ENCODE peak calls at places on chromosomes 16 and 17, in eight cellular contexts. R, Z, N, J, L, E, X and D are unnamed samples. For H3K4me1, the result is how much of the 10 kb centered on the place peaks cover.

GRCh38 chr17:66649818-66650489 is 185.0 kb upstream of the CACNG5 start:
- DNase-seq in R (no peak), Z (no peak), N (no peak), J (no peak), L (no peak), E (peak), X (no peak), D (no peak)

GRCh38 chr16:47067203-47067602 is 76.5 kb downstream of the NETO2 start:
- DNase-seq in R (no peak), Z (no peak), N (no peak), J (no peak), L (no peak), E (no peak), X (no peak), D (no peak)

GRCh38 chr17:45127583-45128300 is 4.6 kb downstream of the PLCD3 start:
- DNase-seq in R (peak), Z (peak), N (peak), J (no peak), L (no peak), E (no peak), X (peak), D (peak)

GRCh38 chr16:2023098-2023925 is 3.4 kb upstream of the NHERF2 start:
- DNase-seq in R (peak), Z (peak), N (peak), J (peak), L (peak), E (peak), X (peak), D (peak)

GRCh38 chr17:29409963-29410362 is 19.8 kb downstream of the TAOK1 start:
- DNase-seq in R (no peak), Z (no peak), N (no peak), J (no peak), L (no peak), E (no peak), X (no peak), D (no peak)

GRCh38 chr16:88349903-88350900 is 32.6 kb upstream of the ZNF469 start:
- DNase-seq in R (peak), Z (no peak), N (no peak), J (no peak), L (no peak), E (no peak), X (no peak), D (no peak)

GRCh38 chr17:57986841-57987581 is 1.0 kb downstream of the VEZF1 start:
- DNase-seq in R (peak), Z (no peak), N (peak), J (peak), L (no peak), E (no peak), X (peak), D (peak)

GRCh38 chr17:4519361-4519788 is 20.7 kb downstream of the SPNS2 start:
- DNase-seq in R (peak), Z (no peak), N (peak), J (no peak), L (no peak), E (no peak), X (no peak), D (peak)

GRCh38 chr17:31226373-31226772 is 70.7 kb downstream of the OMG start:
- DNase-seq in R (no peak), Z (no peak), N (no peak), J (no peak), L (no peak), E (no peak), X (no peak), D (no peak)

GRCh38 chr17:74233937-74234336 is 20.6 kb downstream of the TTYH2 start:
- DNase-seq in R (no peak), Z (no peak), N (no peak), J (no peak), L (no peak), E (no peak), X (no peak), D (no peak)

GRCh38 chr17:74227681-74228080 is 14.3 kb downstream of the TTYH2 start:
- DNase-seq in R (no peak), Z (no peak), N (no peak), J (no peak), L (no peak), E (no peak), X (no peak), D (no peak)

GRCh38 chr17:74231846-74232713 is 18.7 kb downstream of the TTYH2 start:
- DNase-seq in R (peak), Z (peak), N (no peak), J (no peak), L (no peak), E (no peak), X (no peak), D (no peak)

GRCh38 chr17:74228326-74228978 is 15.1 kb downstream of the TTYH2 start:
- DNase-seq in R (no peak), Z (no peak), N (no peak), J (no peak), L (no peak), E (no peak), X (no peak), D (no peak)

GRCh38 chr17:74230896-74231295 is 17.5 kb downstream of the TTYH2 start:
- DNase-seq in R (no peak), Z (no peak), N (no peak), J (no peak), L (no peak), E (no peak), X (no peak), D (no peak)
- H3K27ac ChIP-seq in R (no peak), Z (no peak), N (no peak), J (no peak), L (no peak), E (no peak), X (no peak), D (no peak)

DNA sequence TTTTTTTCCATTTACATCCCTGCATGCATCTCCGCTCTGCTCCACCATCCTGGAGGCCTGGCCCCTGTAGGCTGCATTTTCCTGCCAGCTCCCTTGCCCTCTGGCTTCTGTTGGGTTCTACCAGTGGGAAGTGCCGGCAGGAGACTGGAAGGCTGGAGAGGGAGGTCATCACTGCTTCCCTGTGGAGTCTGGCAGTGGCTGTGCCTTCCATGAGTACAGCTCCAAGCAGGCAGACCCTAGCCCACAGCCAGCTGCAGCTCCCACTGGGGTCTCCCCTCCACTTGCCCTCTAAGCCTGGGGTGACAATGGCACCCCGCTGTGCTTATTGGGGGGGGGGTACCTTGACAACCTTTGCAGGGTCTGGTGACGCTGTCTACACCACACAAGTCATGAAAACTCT is 37.3 kb downstream of the MMP15 start:
- DNase-seq in R (no peak), Z (no peak), N (no peak), J (no peak), L (no peak), E (no peak), X (no peak), D (no peak)
- H3K4me1 ChIP-seq in R (under half), Z (under half), N (under half), J (under half), L (under half), E (under half), X (under half), D (under half)

DNA sequence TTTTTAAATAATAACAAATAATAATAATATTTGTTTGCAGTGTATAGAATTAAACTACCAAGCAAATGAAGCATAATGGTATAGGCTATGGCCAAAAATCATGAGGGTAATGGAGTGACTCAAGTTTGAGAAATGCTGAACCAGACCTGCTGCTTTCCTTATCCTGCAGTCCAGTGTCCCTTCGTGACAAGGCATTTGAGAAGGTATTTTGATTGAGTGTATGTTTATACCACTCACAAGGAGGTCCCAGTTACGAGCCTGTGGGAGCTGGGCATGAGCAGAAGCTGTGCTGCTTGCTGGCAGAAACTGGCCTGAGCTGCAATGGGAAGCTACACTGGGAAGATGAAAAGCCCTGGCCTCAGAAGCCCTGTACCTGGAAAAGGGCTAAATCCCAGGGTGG is 50.3 kb downstream of the GNAO1 start:
- DNase-seq in R (no peak), Z (no peak), N (no peak), J (no peak), L (no peak), E (no peak), X (no peak), D (no peak)
- H3K27ac ChIP-seq in R (no peak), Z (no peak), N (no peak), J (no peak), L (no peak), E (no peak), X (no peak), D (no peak)

GRCh38 chr17:32518856-32519768 is 32.3 kb downstream of the CDK5R1 start:
- DNase-seq in R (peak), Z (peak), N (peak), J (peak), L (peak), E (peak), X (peak), D (no peak)
- H3K4me1 ChIP-seq in R (under half), Z (under half), N (under half), J (under half), L (half or more), E (half or more), X (under half), D (under half)

DNA sequence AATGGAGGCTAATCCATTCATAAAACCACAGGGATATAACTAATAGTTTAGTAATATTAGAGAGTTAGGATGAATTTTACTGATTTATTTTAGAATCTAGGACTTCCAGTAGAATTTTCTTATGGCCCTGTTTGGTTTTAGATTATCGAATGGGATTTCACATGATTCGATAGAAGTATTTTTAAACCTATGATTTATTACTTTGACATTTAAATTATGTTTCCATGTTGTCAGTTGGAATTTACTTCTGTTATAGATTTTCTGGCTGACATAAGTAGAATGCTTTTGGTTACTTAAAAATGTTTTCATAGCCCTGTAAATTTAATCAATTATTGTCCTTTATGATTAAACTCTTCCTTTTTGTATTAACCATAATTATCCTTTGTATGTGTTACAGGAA is 158.8 kb downstream of the CHD9 start:
- DNase-seq in R (no peak), Z (no peak), N (no peak), J (no peak), L (no peak), E (no peak), X (no peak), D (no peak)
- H3K27ac ChIP-seq in R (no peak), Z (no peak), N (no peak), J (no peak), L (no peak), E (no peak), X (no peak), D (no peak)

GRCh38 chr17:77604301-77605031 is 354.0 kb upstream of the TNRC6C start:
- DNase-seq in R (no peak), Z (no peak), N (no peak), J (no peak), L (no peak), E (no peak), X (no peak), D (no peak)
- H3K4me1 ChIP-seq in R (under half), Z (under half), N (under half), J (under half), L (under half), E (under half), X (under half), D (under half)

DNA sequence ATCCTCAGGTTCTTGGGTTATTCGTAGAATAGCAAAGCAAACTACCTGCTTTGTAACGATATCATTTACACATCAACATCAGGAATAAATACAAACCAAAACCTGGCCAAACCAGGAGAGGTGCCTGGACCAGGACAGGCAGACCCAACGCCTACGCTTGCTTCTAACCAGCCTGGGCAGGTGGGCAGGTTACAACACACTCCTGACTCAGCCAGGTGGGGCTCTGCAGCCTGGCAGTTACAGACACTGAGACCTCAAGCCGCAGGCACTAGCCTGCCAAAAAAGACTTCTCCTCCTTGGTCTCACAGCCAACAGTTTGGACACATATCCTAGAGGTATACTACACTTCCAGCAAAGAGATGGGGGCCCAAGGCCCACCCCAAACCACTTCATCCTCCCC is 14.0 kb downstream of the ANKRD11 start:
- DNase-seq in R (peak), Z (no peak), N (no peak), J (peak), L (no peak), E (no peak), X (no peak), D (no peak)
- H3K27ac ChIP-seq in R (no peak), Z (no peak), N (no peak), J (no peak), L (no peak), E (no peak), X (no peak), D (no peak)

GRCh38 chr17:72420775-72421127 is 299.9 kb downstream of the SOX9 start:
- DNase-seq in R (no peak), Z (no peak), N (no peak), J (no peak), L (no peak), E (no peak), X (no peak), D (no peak)

GRCh38 chr17:72419866-72420774 is 299.3 kb downstream of the SOX9 start:
- DNase-seq in R (no peak), Z (no peak), N (no peak), J (no peak), L (no peak), E (no peak), X (peak), D (no peak)

GRCh38 chr17:72422505-72423285 is 301.9 kb downstream of the SOX9 start:
- DNase-seq in R (peak), Z (no peak), N (peak), J (no peak), L (no peak), E (no peak), X (peak), D (peak)

GRCh38 chr17:72422204-72422504 is 301.3 kb downstream of the SOX9 start:
- DNase-seq in R (no peak), Z (no peak), N (no peak), J (no peak), L (no peak), E (no peak), X (no peak), D (no peak)

GRCh38 chr17:72421128-72422092 is 300.6 kb downstream of the SOX9 start:
- DNase-seq in R (peak), Z (no peak), N (no peak), J (no peak), L (no peak), E (no peak), X (peak), D (peak)
- H3K4me1 ChIP-seq in R (under half), Z (under half), N (under half), J (under half), L (under half), E (under half), X (under half), D (under half)

GRCh38 chr16:30061195-30061554 is 4.4 kb upstream of the ALDOA start:
- DNase-seq in R (no peak), Z (no peak), N (no peak), J (no peak), L (no peak), E (no peak), X (no peak), D (no peak)
- H3K27ac ChIP-seq in R (no peak), Z (no peak), N (no peak), J (no peak), L (no peak), E (no peak), X (no peak), D (no peak)